ENCODE peak calls at places on chromosome 10, in seven cellular contexts. O, L, U, T, N, Q and C are unnamed samples.

GRCh38 chr10:52729259-52730104 is 43.1 kb downstream of the MBL2 start:
- DNase-seq in L (no peak), T (no peak), U (peak), O (no peak), N (no peak), Q (peak), C (peak)

GRCh38 chr10:30510184-30510931 is 76.4 kb downstream of the MAP3K8 start:
- DNase-seq in U (peak), Q (peak), O (no peak), N (no peak), T (peak), L (peak), C (peak)

GRCh38 chr10:101585841-101586240 is 2.2 kb downstream of the POLL start:
- DNase-seq in O (no peak), L (no peak), Q (no peak), U (no peak), N (no peak), T (no peak), C (no peak)

GRCh38 chr10:8104005-8104404 is 49.5 kb downstream of the GATA3 start:
- DNase-seq in U (no peak), O (no peak), L (no peak), N (no peak), Q (no peak), T (no peak), C (no peak)

GRCh38 chr10:8121199-8121890 is 66.9 kb downstream of the GATA3 start:
- DNase-seq in U (no peak), Q (no peak), O (no peak), L (no peak), N (no peak), T (no peak), C (no peak)

GRCh38 chr10:21517134-21517982 is 8.1 kb downstream of the SKIDA1 start:
- DNase-seq in N (peak), T (no peak), L (peak), U (no peak), O (no peak), Q (peak), C (peak)

GRCh38 chr10:15571570-15571969 is 148.2 kb downstream of the ITGA8 start:
- DNase-seq in N (no peak), Q (peak), U (no peak), O (no peak), T (no peak), L (peak), C (peak)

GRCh38 chr10:42380926-42381547 is 257.3 kb downstream of the ZNF33B start:
- DNase-seq in O (no peak), T (no peak), L (no peak), N (no peak), Q (no peak), U (no peak), C (no peak)

GRCh38 chr10:28317735-28318134 is 14.9 kb upstream of the MPP7 start:
- DNase-seq in N (peak), O (no peak), T (no peak), L (no peak), Q (peak), U (no peak), C (peak)

GRCh38 chr10:85646312-85646711 is 720.3 kb downstream of the GRID1 start:
- DNase-seq in O (no peak), T (peak), Q (peak), L (peak), N (no peak), U (peak), C (peak)

GRCh38 chr10:70479626-70480253 is 1.2 kb downstream of the PALD1 start:
- DNase-seq in Q (no peak), T (peak), N (peak), O (no peak), U (no peak), L (no peak), C (no peak)